ENCODE peak calls at places on chromosomes 16 and 17, in seven cellular contexts. N, V, X, K, F, I and B are unnamed samples.

GRCh38 chr16:70594569-70594968 is 51.8 kb upstream of the IL34 start:
- DNase-seq in N (no peak), K (no peak), V (no peak), F (no peak), X (no peak), I (no peak), B (no peak)

GRCh38 chr16:56195151-56195550 is 3.9 kb downstream of the GNAO1 start:
- DNase-seq in V (no peak), F (no peak), I (no peak), K (no peak), N (no peak), X (no peak), B (no peak)

GRCh38 chr16:14497245-14498082 is 132.6 kb downstream of the PARN start:
- DNase-seq in X (no peak), N (peak; percentile 29), V (peak; percentile 17), I (no peak), K (peak; percentile 26), F (no peak), B (no peak)

GRCh38 chr16:11639925-11640899 is 28.0 kb upstream of the SNN start:
- DNase-seq in F (peak; percentile 99), V (no peak), X (peak; percentile 95), I (no peak), N (peak; percentile 100), K (peak; percentile 100), B (peak; percentile 70)

GRCh38 chr17:53150101-53150698 is 672.5 kb upstream of the KIF2B start:
- DNase-seq in K (no peak), X (peak; percentile 31), F (peak; percentile 14), V (no peak), N (no peak), I (no peak), B (no peak)

GRCh38 chr16:70290949-70291519 is 1.7 kb upstream of the AARS1 start:
- DNase-seq in N (peak; percentile 72), I (no peak), V (no peak), F (no peak), X (no peak), K (peak; percentile 76), B (no peak)

GRCh38 chr17:76204277-76204676 is 36.0 kb downstream of the RNF157 start:
- DNase-seq in K (peak; percentile 81), I (no peak), N (peak; percentile 86), F (peak; percentile 64), V (no peak), X (no peak), B (no peak)

GRCh38 chr17:49715221-49715620 is 7.5 kb upstream of the SLC35B1 start:
- DNase-seq in F (no peak), X (no peak), K (no peak), V (no peak), I (no peak), N (no peak), B (no peak)

GRCh38 chr16:3022208-3022696 is 1.5 kb downstream of the HCFC1R1 start:
- DNase-seq in V (peak; percentile 73), F (peak; percentile 92), X (peak; percentile 98), K (peak; percentile 95), I (no peak), N (peak; percentile 95), B (peak; percentile 90)

GRCh38 chr17:79749156-79749815 is 18.5 kb downstream of the ENPP7 start:
- DNase-seq in K (peak; percentile 67), V (no peak), N (peak; percentile 73), I (no peak), F (peak; percentile 24), X (no peak), B (no peak)
- H3K27me3 ChIP-seq in K (peaks cover 60% of the 10 kb centered on the region), V (peaks cover 8% of the 10 kb centered on the region), N (peaks cover 49% of the 10 kb centered on the region), I (peaks cover 39% of the 10 kb centered on the region), F (peaks cover 29% of the 10 kb centered on the region), X (peaks cover 29% of the 10 kb centered on the region), B (peaks cover 17% of the 10 kb centered on the region)

DNA sequence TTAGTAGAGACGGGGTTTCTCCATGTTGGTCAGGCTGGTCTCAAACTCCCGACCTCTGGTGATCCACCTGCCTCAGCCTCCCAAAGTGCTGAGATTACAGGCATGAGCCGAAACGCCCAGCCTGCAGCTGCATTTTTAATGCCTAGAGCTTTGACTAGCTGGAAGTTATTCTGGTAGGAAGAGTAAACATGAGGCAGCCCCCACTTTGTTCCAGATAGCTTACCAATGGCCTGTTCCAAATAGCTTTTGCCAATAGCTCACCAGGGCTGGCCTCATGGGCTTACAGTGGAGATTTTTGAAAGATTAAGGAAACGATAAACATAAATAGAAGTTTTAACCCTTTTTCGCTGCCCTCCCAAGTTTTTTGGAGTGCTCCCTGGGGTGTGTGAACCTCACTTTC is 9.8 kb downstream of the TRPV2 start:
- DNase-seq in F (no peak), K (no peak), X (no peak), N (no peak), I (no peak), V (no peak), B (no peak)
- H3K23ac ChIP-seq in F (no peak overlapping the region), K (no peak overlapping the region), X (no peak overlapping the region), N (no peak overlapping the region), I (no peak overlapping the region), V (no peak overlapping the region), B (no peak overlapping the region)

GRCh38 chr17:41254861-41255260 is 323 bp upstream of the KRTAP9-9 start:
- DNase-seq in X (no peak), F (no peak), I (no peak), N (peak; percentile 34), K (no peak), V (no peak), B (no peak)
- H3K27me3 ChIP-seq in X (no peaks in the 10 kb centered on the region), F (no peaks in the 10 kb centered on the region), I (no peaks in the 10 kb centered on the region), N (peaks cover 22% of the 10 kb centered on the region), K (no peaks in the 10 kb centered on the region), V (no peaks in the 10 kb centered on the region), B (no peaks in the 10 kb centered on the region)

GRCh38 chr17:39737761-39738567 is at the start of gene GRB7:
- DNase-seq in X (peak; percentile 71), F (peak; percentile 74), I (no peak), K (no peak), N (no peak), V (no peak), B (peak; percentile 86)
- H3K23ac ChIP-seq in X (no peak within 1 kb of the TSS), F (no peak within 1 kb of the TSS), I (no peak within 1 kb of the TSS), K (peak within 1 kb of the TSS; percentile 31), N (no peak within 1 kb of the TSS), V (peak within 1 kb of the TSS; percentile 81), B (no peak within 1 kb of the TSS)

GRCh38 chr16:85271198-85271597 is 158.9 kb upstream of the CIBAR2 start:
- DNase-seq in K (no peak), V (no peak), F (no peak), X (no peak), N (no peak), I (no peak), B (no peak)
- H3K27me3 ChIP-seq in K (no peaks in the 10 kb centered on the region), V (no peaks in the 10 kb centered on the region), F (no peaks in the 10 kb centered on the region), X (no peaks in the 10 kb centered on the region), N (no peaks in the 10 kb centered on the region), I (peaks cover 3% of the 10 kb centered on the region), B (no peaks in the 10 kb centered on the region)

DNA sequence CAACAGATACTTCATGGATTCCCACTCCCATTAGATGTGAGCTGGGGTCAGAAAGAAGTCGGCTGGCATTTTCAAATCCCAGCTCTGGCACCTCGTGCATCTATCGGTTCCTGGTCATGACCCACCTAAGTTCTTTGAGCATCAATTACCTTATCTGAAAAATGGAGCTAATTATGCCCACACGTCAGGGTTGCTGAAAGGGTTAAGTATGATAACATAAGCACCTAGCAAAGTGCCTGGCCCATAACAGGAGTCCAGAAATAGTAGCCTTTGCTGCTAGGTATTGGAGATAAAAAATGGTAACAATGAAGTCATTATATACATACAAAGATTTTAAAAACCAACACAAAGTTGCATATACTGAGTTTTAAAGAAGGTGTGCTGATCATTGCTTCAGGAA is 14.1 kb upstream of the GNA13 start:
- DNase-seq in V (no peak), I (no peak), X (no peak), K (no peak), F (no peak), N (no peak), B (no peak)
- H3K23ac ChIP-seq in V (no peak overlapping the region), I (no peak overlapping the region), X (no peak overlapping the region), K (no peak overlapping the region), F (no peak overlapping the region), N (no peak overlapping the region), B (no peak overlapping the region)

GRCh38 chr17:36761203-36761945 is 160.0 kb downstream of the MRM1 start:
- DNase-seq in V (peak; percentile 58), K (no peak), I (no peak), N (no peak), X (no peak), F (no peak), B (peak; percentile 53)

GRCh38 chr17:36756695-36757094 is 155.3 kb downstream of the MRM1 start:
- DNase-seq in N (no peak), F (no peak), I (no peak), K (no peak), V (no peak), X (no peak), B (no peak)

GRCh38 chr17:36755586-36755985 is 154.2 kb downstream of the MRM1 start:
- DNase-seq in N (no peak), K (no peak), F (peak; percentile 21), V (no peak), I (peak; percentile 41), X (peak; percentile 77), B (peak; percentile 87)

GRCh38 chr17:36760425-36760824 is 159.0 kb downstream of the MRM1 start:
- DNase-seq in N (no peak), F (no peak), V (no peak), I (no peak), K (no peak), X (no peak), B (no peak)
- H3K27me3 ChIP-seq in N (no peaks in the 10 kb centered on the region), F (no peaks in the 10 kb centered on the region), V (no peaks in the 10 kb centered on the region), I (no peaks in the 10 kb centered on the region), K (peaks cover 23% of the 10 kb centered on the region), X (no peaks in the 10 kb centered on the region), B (no peaks in the 10 kb centered on the region)

GRCh38 chr17:29042026-29042678 is 789 bp upstream of the PIPOX start:
- DNase-seq in N (no peak), X (no peak), F (no peak), I (no peak), V (no peak), K (no peak), B (no peak)

GRCh38 chr17:29042679-29043538 is at the start of gene PIPOX:
- DNase-seq in I (peak; percentile 94), K (peak; percentile 31), X (peak; percentile 92), F (peak; percentile 79), N (peak; percentile 15), V (peak; percentile 63), B (peak; percentile 96)

GRCh38 chr17:29045734-29046133 is 2.8 kb downstream of the PIPOX start:
- DNase-seq in F (no peak), V (no peak), K (no peak), N (no peak), X (no peak), I (no peak), B (no peak)

GRCh38 chr17:29045026-29045425 is 2.1 kb downstream of the PIPOX start:
- DNase-seq in K (no peak), I (no peak), X (no peak), N (no peak), F (no peak), V (no peak), B (no peak)

DNA sequence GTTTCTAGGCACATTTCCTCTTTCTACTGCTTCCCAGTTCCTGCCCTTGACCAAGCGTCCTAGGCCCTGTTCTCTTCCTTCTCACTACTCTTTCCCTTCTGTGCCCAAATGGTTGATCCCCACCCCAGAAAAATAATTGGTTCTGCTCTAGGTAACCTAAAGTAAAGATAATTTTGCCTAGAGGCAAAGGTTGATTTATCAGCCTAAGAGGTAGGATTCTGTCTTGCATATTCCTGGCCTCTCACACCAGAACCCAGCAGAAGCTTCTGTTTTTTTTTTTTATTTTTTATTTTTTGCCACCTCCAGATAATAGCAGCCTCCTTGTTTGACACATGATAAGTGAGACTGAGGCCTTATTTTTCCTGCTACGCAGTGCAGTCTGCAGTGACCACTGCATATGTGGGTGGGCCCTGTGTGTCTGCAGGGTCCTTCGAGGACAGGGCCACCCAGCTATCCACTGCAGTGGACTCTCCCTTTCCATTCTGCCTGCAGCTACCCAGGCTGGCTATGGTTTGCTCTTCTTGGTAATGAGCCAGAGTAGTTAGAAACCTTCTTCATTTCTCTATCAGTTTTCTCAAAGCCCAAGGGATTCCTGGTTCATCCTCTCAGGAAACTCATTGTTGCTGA is 711 bp downstream of the PIPOX start:
- DNase-seq in I (no peak), F (no peak), N (no peak), X (no peak), V (no peak), K (no peak), B (no peak)
- H3K23ac ChIP-seq in I (no peak overlapping the region), F (no peak overlapping the region), N (no peak overlapping the region), X (no peak overlapping the region), V (no peak overlapping the region), K (no peak overlapping the region), B (peak overlapping the region; percentile 25)